ENCODE peak calls at places on chromosome 21, in five cellular contexts. B is heart right ventricle; W is aorta; H is astrocyte; Y is activated T-cell treated with anti-CD3 and anti-CD28 coated beads, Interleukin-2, amount 50 U/mL, for 48 hours. X is an unnamed sample.

GRCh38 chr21:45277101-45278045 is 10.3 kb downstream of the POFUT2 start:
- DNase-seq in B (no peak), W (peak; percentile 71), H (no peak), Y (no peak), X (peak; percentile 18)

GRCh38 chr21:17793675-17794123 is 25.5 kb downstream of the C21orf91 start:
- DNase-seq in B (no peak), W (no peak), H (peak; percentile 41), Y (no peak), X (no peak)

GRCh38 chr21:36005018-36005417 is 55.3 kb downstream of the SETD4 start:
- DNase-seq in B (no peak), W (no peak), H (no peak), Y (no peak), X (no peak)

GRCh38 chr21:18384771-18385170 is 18.8 kb downstream of the TMPRSS15 start:
- DNase-seq in B (no peak), W (no peak), H (no peak), Y (no peak), X (no peak)

GRCh38 chr21:34728479-34728878 is 59.7 kb downstream of the CLIC6 start:
- DNase-seq in B (no peak), W (no peak), H (no peak), Y (no peak), X (no peak)

GRCh38 chr21:44925027-44925755 is 4.5 kb upstream of the ITGB2 start:
- DNase-seq in B (no peak), W (no peak), H (peak; percentile 36), Y (no peak), X (peak; percentile 12)

GRCh38 chr21:39000496-39000895 is 182.8 kb downstream of the PSMG1 start:
- DNase-seq in B (peak; percentile 66), W (no peak), H (no peak), Y (peak; percentile 58), X (no peak)

GRCh38 chr21:21612446-21612845 is 614.2 kb downstream of the NCAM2 start:
- DNase-seq in B (no peak), W (no peak), H (peak; percentile 93), Y (no peak), X (no peak)

GRCh38 chr21:34807881-34808568 is 139.2 kb downstream of the CLIC6 start:
- DNase-seq in B (no peak), W (peak; percentile 77), H (peak; percentile 92), Y (peak; percentile 84), X (peak; percentile 50)

GRCh38 chr21:39318091-39318959 is 4.9 kb upstream of the BRWD1 start:
- DNase-seq in B (no peak), W (no peak), H (no peak), Y (no peak), X (no peak)

GRCh38 chr21:45386336-45386727 is 18.6 kb upstream of the COL18A1 start:
- DNase-seq in B (no peak), W (peak; percentile 37), H (no peak), Y (no peak), X (peak; percentile 14)

GRCh38 chr21:26952274-26953066 is 14.4 kb downstream of the ADAMTS5 start:
- DNase-seq in B (no peak), W (no peak), H (no peak), Y (no peak), X (no peak)

GRCh38 chr21:28375708-28376385 is 616.8 kb downstream of the LTN1 start:
- DNase-seq in B (no peak), W (no peak), H (peak; percentile 57), Y (no peak), X (no peak)

GRCh38 chr21:41964171-41964570 is 10.4 kb upstream of the C2CD2 start:
- DNase-seq in B (no peak), W (no peak), H (no peak), Y (peak; percentile 5), X (no peak)

GRCh38 chr21:45862544-45863207 is 118.9 kb upstream of the COL6A1 start:
- DNase-seq in B (no peak), W (peak; percentile 39), H (no peak), Y (peak; percentile 13), X (no peak)

GRCh38 chr21:38853421-38853919 is 47.7 kb downstream of the ETS2 start:
- DNase-seq in B (no peak), W (no peak), H (peak; percentile 99), Y (no peak), X (no peak)

GRCh38 chr21:45644041-45644906 is 749 bp downstream of the PCBP3 start:
- DNase-seq in B (peak; percentile 4), W (no peak), H (no peak), Y (peak; percentile 42), X (no peak)

GRCh38 chr21:31396399-31396798 is 52.3 kb upstream of the TIAM1 start:
- DNase-seq in B (no peak), W (no peak), H (no peak), Y (no peak), X (no peak)

GRCh38 chr21:36419996-36420395 is 34.8 kb downstream of the CHAF1B start:
- DNase-seq in B (peak; percentile 85), W (peak; percentile 91), H (peak; percentile 81), Y (peak; percentile 62), X (peak; percentile 90)

GRCh38 chr21:43300496-43301423 is 126.2 kb downstream of the SIK1 start:
- DNase-seq in B (peak; percentile 65), W (no peak), H (no peak), Y (no peak), X (peak; percentile 72)

GRCh38 chr21:46005481-46005881 is 23.9 kb downstream of the COL6A1 start:
- DNase-seq in B (no peak), W (no peak), H (no peak), Y (no peak), X (no peak)

GRCh38 chr21:34886554-34887385 is 162.3 kb downstream of the RUNX1 start:
- DNase-seq in B (peak; percentile 26), W (peak; percentile 80), H (no peak), Y (peak; percentile 47), X (peak; percentile 39)

GRCh38 chr21:37757631-37758376 is 158.5 kb downstream of the KCNJ6 start:
- DNase-seq in B (no peak), W (no peak), H (no peak), Y (no peak), X (no peak)

GRCh38 chr21:42298237-42298636 is 17.0 kb downstream of the TFF3 start:
- DNase-seq in B (no peak), W (no peak), H (no peak), Y (no peak), X (no peak)

GRCh38 chr21:18521204-18521603 is 117.6 kb upstream of the TMPRSS15 start:
- DNase-seq in B (no peak), W (no peak), H (no peak), Y (no peak), X (no peak)

GRCh38 chr21:32315511-32316362 is 17.1 kb downstream of the MRAP start:
- DNase-seq in B (no peak), W (no peak), H (no peak), Y (no peak), X (no peak)

GRCh38 chr21:43031121-43031624 is 44.5 kb downstream of the CBS start:
- DNase-seq in B (no peak), W (no peak), H (no peak), Y (no peak), X (no peak)

GRCh38 chr21:41745971-41746743 is 20.7 kb downstream of the RIPK4 start:
- DNase-seq in B (no peak), W (no peak), H (no peak), Y (no peak), X (no peak)

X was measured in left cardiac atrium.